ENCODE peak calls at places on chromosomes 7 and 10, in eight cellular contexts. Q is spleen, X is H1, W is prostate gland, V is ovary, C is HepG2, B is body of pancreas, R is A549. Z is an unnamed sample.

GRCh38 chr7:140625908-140626868 is 14.4 kb downstream of the DENND2A start:
- DNase-seq in W (no peak), B (peak), R (peak), C (no peak), Q (no peak), V (peak), X (peak), Z (no peak)

GRCh38 chr10:69451784-69452251 is 553 bp downstream of the TSPAN15 start:
- DNase-seq in Q (no peak), C (no peak), B (peak), R (peak), X (peak), V (no peak), W (peak), Z (no peak)

GRCh38 chr7:83655951-83656556 is 7.1 kb upstream of the SEMA3E start:
- DNase-seq in X (no peak), V (no peak), W (peak), Q (no peak), R (peak), B (peak), C (peak), Z (peak)

GRCh38 chr7:104034679-104035078 is 45.2 kb upstream of the RELN start:
- DNase-seq in Q (no peak), W (no peak), R (no peak), V (no peak), X (no peak), B (no peak), C (no peak), Z (no peak)

GRCh38 chr7:47254081-47255006 is 327.6 kb downstream of the TNS3 start:
- DNase-seq in R (peak), X (peak), B (peak), C (peak), Q (peak), V (peak), W (peak), Z (peak)

GRCh38 chr10:35140727-35141126 is 14.1 kb downstream of the CREM start:
- DNase-seq in B (no peak), W (no peak), Q (no peak), R (no peak), V (no peak), C (peak), X (no peak), Z (peak)

GRCh38 chr7:131027287-131027773 is 293.3 kb upstream of the KLF14 start:
- DNase-seq in R (no peak), Q (no peak), X (no peak), W (no peak), V (peak), C (no peak), B (no peak), Z (no peak)

GRCh38 chr7:494906-495305 is 24.7 kb downstream of the PDGFA start:
- DNase-seq in X (peak), B (peak), R (no peak), V (no peak), W (no peak), C (no peak), Q (peak), Z (no peak)

GRCh38 chr7:105013818-105014724 is at the start of gene KMT2E:
- DNase-seq in B (peak), Q (peak), C (peak), R (peak), W (peak), X (peak), V (peak), Z (peak)

GRCh38 chr10:60611291-60611747 is 167.0 kb upstream of the CDK1 start:
- DNase-seq in X (no peak), Q (no peak), W (no peak), B (no peak), C (peak), R (peak), V (no peak), Z (no peak)

GRCh38 chr10:121436630-121437311 is 161.5 kb downstream of the FGFR2 start:
- DNase-seq in V (no peak), R (no peak), C (peak), Q (no peak), B (no peak), W (no peak), X (no peak), Z (no peak)

GRCh38 chr7:45710271-45711160 is 136.3 kb downstream of the ADCY1 start:
- DNase-seq in V (peak), C (no peak), W (no peak), R (no peak), Q (peak), X (peak), B (no peak), Z (no peak)

GRCh38 chr10:45473126-45473525 is 99.1 kb downstream of the ALOX5 start:
- DNase-seq in B (no peak), C (no peak), W (no peak), R (no peak), X (no peak), Q (no peak), V (no peak), Z (peak)

GRCh38 chr7:54260868-54261475 is 281.2 kb upstream of the VSTM2A start:
- DNase-seq in C (no peak), R (no peak), Q (no peak), X (no peak), W (no peak), V (no peak), B (no peak), Z (no peak)

GRCh38 chr7:602341-603141 is 82.9 kb upstream of the PDGFA start:
- DNase-seq in Q (peak), W (no peak), B (no peak), R (no peak), X (no peak), C (peak), V (no peak), Z (peak)

GRCh38 chr10:73931767-73932624 is 21.1 kb downstream of the PLAU start:
- DNase-seq in W (peak), R (peak), V (no peak), X (peak), B (peak), C (peak), Q (no peak), Z (no peak)

GRCh38 chr10:49419005-49419404 is 23.1 kb upstream of the DRGX start:
- DNase-seq in C (peak), Q (no peak), B (peak), V (no peak), W (peak), X (no peak), R (no peak), Z (no peak)

GRCh38 chr10:60488111-60488669 is 98.5 kb upstream of the ANK3 start:
- DNase-seq in R (no peak), Q (no peak), B (no peak), C (no peak), X (no peak), W (no peak), V (no peak), Z (no peak)

GRCh38 chr7:84822941-84823510 is 363.8 kb downstream of the SEMA3D start:
- DNase-seq in C (no peak), B (no peak), V (no peak), R (no peak), X (no peak), W (no peak), Q (no peak), Z (no peak)

GRCh38 chr10:29735628-29736324 is 101.0 kb upstream of the SVIL start:
- DNase-seq in X (peak), W (peak), C (peak), Q (peak), B (peak), R (peak), V (peak), Z (peak)

GRCh38 chr10:110859206-110859946 is 12.4 kb upstream of the PDCD4 start:
- DNase-seq in X (peak), C (no peak), R (no peak), B (peak), Q (no peak), W (no peak), V (no peak), Z (peak)

GRCh38 chr10:24465899-24466615 is 257.1 kb downstream of the KIAA1217 start:
- DNase-seq in R (peak), W (peak), B (peak), V (no peak), C (peak), X (no peak), Q (no peak), Z (no peak)

GRCh38 chr10:131081386-131081785 is 230.1 kb downstream of the TCERG1L start:
- DNase-seq in C (no peak), R (no peak), V (peak), B (no peak), W (no peak), X (no peak), Q (peak), Z (no peak)

GRCh38 chr10:99630991-99631390 is 10.8 kb upstream of the SLC25A28 start:
- DNase-seq in C (no peak), W (no peak), X (no peak), Q (no peak), R (no peak), B (no peak), V (no peak), Z (no peak)

GRCh38 chr7:122970740-122971725 is 24.5 kb downstream of the TAS2R16 start:
- DNase-seq in Q (no peak), B (no peak), C (peak), X (no peak), V (no peak), R (no peak), W (no peak), Z (no peak)

GRCh38 chr7:3112499-3113134 is 69.0 kb upstream of the CARD11 start:
- DNase-seq in B (no peak), X (no peak), R (no peak), Q (no peak), C (no peak), V (no peak), W (no peak), Z (no peak)

GRCh38 chr7:48718731-48719387 is 205.5 kb upstream of the CDC14C start:
- DNase-seq in C (no peak), W (no peak), B (no peak), X (no peak), R (no peak), V (no peak), Q (no peak), Z (no peak)

GRCh38 chr10:47286116-47286505 is 13.9 kb upstream of the GDF10 start:
- DNase-seq in B (no peak), V (no peak), X (no peak), C (no peak), R (no peak), W (no peak), Q (no peak), Z (no peak)

GRCh38 chr10:99698504-99699080 is 33.3 kb downstream of the COX15 start:
- DNase-seq in C (no peak), V (no peak), R (no peak), W (no peak), Q (no peak), X (no peak), B (peak), Z (peak)

GRCh38 chr7:5670173-5670933 is 111.1 kb downstream of the RNF216 start:
- DNase-seq in C (peak), Q (peak), V (no peak), W (no peak), X (no peak), B (no peak), R (no peak), Z (no peak)

GRCh38 chr7:28988818-28989595 is 30.9 kb upstream of the TRIL start:
- DNase-seq in C (no peak), R (no peak), V (peak), X (no peak), W (no peak), Q (no peak), B (peak), Z (no peak)

GRCh38 chr7:98034044-98035035 is 44.3 kb upstream of the OCM2 start:
- DNase-seq in B (no peak), Q (no peak), W (peak), C (no peak), V (peak), R (no peak), X (peak), Z (no peak)

GRCh38 chr10:8498290-8498689 is 443.8 kb downstream of the GATA3 start:
- DNase-seq in C (no peak), X (no peak), V (no peak), B (no peak), Q (no peak), W (no peak), R (no peak), Z (no peak)

DNA sequence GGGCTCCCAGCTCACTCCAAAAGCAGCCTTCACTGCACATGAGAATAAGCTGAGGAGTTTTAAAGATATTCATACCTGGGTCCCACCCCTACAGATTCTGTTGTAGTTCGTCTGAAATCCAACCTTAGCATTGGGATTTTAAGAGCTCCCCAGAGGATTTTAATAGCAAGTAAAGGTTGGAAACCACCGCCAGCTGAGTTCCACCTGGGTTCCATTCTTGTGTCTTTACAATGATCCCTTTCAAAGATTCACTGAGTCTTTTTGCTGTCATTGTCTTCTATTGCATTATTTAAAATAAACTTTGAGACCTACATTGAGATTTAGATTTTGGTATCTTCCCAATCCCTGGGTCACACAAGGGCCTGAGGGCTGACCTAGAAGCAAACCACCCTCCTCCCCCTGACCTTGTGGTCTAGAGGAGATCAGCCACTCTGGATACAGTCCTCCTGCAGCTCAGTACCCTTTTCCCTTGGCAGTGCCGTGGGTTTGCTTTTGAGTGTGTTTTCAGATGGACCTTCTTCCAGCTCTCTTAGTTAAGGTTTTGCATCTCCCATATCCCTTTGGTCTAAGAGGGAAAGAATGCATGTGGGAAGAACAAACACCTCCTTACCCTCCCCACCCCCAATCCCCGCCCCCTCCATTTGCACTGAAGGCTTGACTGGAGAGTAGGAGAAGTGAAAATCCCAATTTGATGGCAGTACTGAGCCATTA is 22.6 kb upstream of the SIRT1 start:
- DNase-seq in B (no peak), V (no peak), R (no peak), W (no peak), Q (no peak), C (no peak), X (peak), Z (no peak)
- TF ChIP-seq POLR2A in B (no peak), V (no peak), R (no peak), W (no peak), Q (no peak), C (no peak), X (peak), Z (no peak)

GRCh38 chr7:27235387-27236052 is 7.1 kb upstream of the EVX1 start:
- DNase-seq in C (peak), B (peak), Q (no peak), R (peak), X (peak), W (peak), V (peak), Z (peak)
- TF ChIP-seq POLR2A in C (no peak), B (no peak), Q (no peak), R (peak), X (no peak), W (peak), V (no peak), Z (no peak)

GRCh38 chr7:35037526-35038339 is 448 bp upstream of the DPY19L1 start:
- DNase-seq in V (peak), X (peak), W (peak), B (peak), R (peak), Q (peak), C (peak), Z (peak)
- TF ChIP-seq POLR2A in V (no peak), X (peak), W (no peak), B (no peak), R (peak), Q (no peak), C (peak), Z (peak)

DNA sequence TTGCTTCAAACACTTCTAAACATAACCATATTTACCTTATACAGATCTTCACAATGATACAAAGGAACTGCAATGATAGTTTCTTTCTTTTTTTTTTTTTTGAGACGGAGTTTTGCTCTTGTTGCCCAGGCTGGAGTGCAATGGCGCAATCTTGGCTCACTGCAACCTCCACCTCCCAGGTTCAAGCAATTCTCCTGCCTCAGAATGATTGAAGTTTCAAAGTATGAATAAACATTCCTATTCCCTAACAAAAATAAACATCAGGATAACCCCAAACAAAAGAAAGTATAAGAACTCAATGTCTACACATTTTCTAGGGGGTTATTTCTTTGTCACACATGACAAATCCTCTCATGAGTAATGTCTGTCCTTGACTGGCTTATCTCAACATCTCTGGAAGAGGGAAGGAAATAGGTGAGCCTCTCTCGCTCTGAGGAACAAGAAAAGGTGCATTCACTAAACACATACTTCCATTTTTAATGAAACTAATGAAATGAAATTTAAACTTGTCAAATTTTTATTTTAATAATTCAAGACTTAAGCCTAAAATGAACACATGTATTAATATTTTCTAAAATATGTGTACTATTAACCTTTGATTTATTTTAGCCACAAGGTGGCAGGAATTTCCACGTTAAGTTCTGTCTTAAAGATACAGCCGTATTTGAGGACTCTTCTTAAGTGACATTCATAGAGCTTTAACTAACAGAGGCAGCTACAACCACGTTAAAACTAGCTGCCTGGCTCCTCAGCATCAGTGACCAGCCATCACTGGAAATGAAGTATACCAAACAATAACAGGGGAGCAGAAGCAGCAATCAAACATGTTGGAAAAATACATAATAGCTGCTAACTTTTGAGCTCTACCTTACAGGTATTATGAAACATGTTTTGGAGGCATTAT is 58.3 kb downstream of the MALSU1 start:
- DNase-seq in R (peak), W (no peak), B (no peak), V (no peak), X (no peak), Q (no peak), C (peak), Z (peak)
- TF ChIP-seq POLR2A in R (no peak), W (no peak), B (no peak), V (no peak), X (no peak), Q (no peak), C (no peak), Z (no peak)

DNA sequence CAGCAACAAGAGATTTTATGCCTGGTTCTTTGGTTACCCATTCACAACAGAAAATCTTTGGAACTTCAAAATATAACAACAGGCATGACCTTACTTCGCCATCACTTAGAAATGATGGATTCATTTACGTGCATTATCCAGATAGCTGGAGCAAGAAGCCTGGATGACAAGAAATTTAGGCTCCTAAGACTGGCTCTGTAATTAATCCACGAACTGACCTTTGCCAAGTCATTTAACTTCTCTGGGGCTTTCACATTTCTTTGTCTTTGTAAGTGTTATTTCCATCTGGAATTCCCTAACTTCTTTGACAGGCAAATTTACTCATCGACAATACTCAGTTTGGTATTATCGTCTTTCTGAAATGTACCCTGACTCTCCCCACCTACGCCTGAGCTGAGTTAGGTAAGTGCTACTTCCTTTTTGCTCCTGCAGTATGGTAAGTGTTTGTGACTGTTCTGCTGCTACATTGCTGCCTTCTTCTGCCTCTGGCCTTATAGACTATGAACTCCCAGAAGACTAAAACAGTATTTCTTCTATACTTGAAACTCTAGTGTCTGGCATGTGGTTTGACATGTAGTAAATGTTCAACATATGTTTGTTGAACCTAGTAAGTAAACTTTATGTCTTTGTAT is 5.5 kb upstream of the MDFIC start:
- DNase-seq in Q (no peak), C (no peak), B (no peak), X (no peak), V (no peak), W (no peak), R (no peak), Z (no peak)
- TF ChIP-seq POLR2A in Q (no peak), C (no peak), B (no peak), X (no peak), V (no peak), W (no peak), R (no peak), Z (no peak)

GRCh38 chr10:78292250-78292986 is 258.8 kb downstream of the RPS24 start:
- DNase-seq in W (no peak), C (no peak), R (no peak), B (no peak), V (no peak), X (no peak), Q (peak), Z (no peak)
- TF ChIP-seq POLR2A in W (no peak), C (no peak), R (no peak), B (no peak), V (no peak), X (no peak), Q (no peak), Z (no peak)

GRCh38 chr10:654647-654996 is 34.8 kb downstream of the DIP2C start:
- DNase-seq in X (peak), Q (no peak), B (no peak), W (no peak), R (no peak), V (no peak), C (no peak), Z (no peak)

GRCh38 chr10:651700-652099 is 37.8 kb downstream of the DIP2C start:
- DNase-seq in Q (no peak), C (no peak), X (no peak), V (no peak), B (no peak), W (no peak), R (no peak), Z (no peak)

GRCh38 chr10:652226-652625 is 37.2 kb downstream of the DIP2C start:
- DNase-seq in X (no peak), W (no peak), B (no peak), R (no peak), V (no peak), Q (no peak), C (no peak), Z (no peak)

GRCh38 chr10:655184-655583 is 34.3 kb downstream of the DIP2C start:
- DNase-seq in X (peak), V (no peak), W (no peak), R (no peak), Q (no peak), B (no peak), C (no peak), Z (no peak)

DNA sequence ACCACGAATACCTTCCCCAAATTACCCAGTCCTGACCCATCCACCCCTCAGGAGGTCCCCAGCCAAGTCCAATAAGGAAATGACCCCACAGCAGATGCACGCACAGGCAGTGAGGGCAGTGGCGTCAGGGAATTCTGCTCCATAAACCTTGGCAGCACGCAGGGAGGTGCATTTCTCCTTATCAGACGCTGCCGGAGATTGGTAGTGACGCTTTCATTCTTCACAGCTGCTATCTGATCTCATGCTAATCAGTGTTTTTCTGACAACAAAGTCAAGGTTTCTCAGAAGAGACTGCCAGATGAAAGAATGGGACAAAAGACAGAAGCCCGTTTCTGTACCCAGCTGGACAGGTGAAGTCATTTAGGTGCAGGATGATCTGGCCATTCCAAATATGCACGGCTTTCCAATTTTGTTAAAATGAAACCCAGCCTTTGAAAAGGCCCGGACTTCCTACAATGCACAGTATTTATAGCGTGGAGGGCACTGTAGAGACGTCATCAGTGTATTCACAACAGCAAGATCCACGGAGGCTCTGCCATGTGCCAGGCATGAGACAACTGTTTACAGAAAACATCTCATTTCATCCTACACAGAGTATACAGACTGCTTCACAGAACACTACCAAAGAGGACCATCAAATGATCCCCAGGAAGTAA is 35.3 kb downstream of the DIP2C start:
- DNase-seq in C (no peak), X (peak), B (peak), Q (no peak), W (no peak), R (no peak), V (no peak), Z (no peak)
- TF ChIP-seq POLR2A in C (no peak), X (no peak), B (peak), Q (no peak), W (no peak), R (no peak), V (no peak), Z (no peak)